ENCODE peak calls at places on chromosomes 3 and 15, in five cellular contexts. M, U, B, O and N are unnamed samples.
A peak's percentile ranks its signal among the peaks of the same experiment; 100 is the strongest.

GRCh38 chr15:70451861-70452653 is 311.3 kb downstream of the UACA start:
- DNase-seq in M (no peak), U (no peak), B (no peak), O (no peak), N (no peak)

GRCh38 chr3:100635273-100635701 is 25.9 kb downstream of the ADGRG7 start:
- DNase-seq in M (no peak), U (no peak), B (no peak), O (no peak), N (no peak)

GRCh38 chr3:170909129-170909903 is 879 bp upstream of the EIF5A2 start:
- DNase-seq in M (no peak), U (no peak), B (peak; percentile 92), O (peak; percentile 4), N (no peak)

GRCh38 chr3:15952543-15953175 is 154.9 kb upstream of the ANKRD28 start:
- DNase-seq in M (no peak), U (no peak), B (no peak), O (no peak), N (no peak)

GRCh38 chr3:139199421-139200010 is 144.3 kb upstream of the MRPS22 start:
- DNase-seq in M (no peak), U (peak; percentile 43), B (peak; percentile 13), O (no peak), N (no peak)

GRCh38 chr15:41557673-41558399 is 1.2 kb upstream of the TYRO3 start:
- DNase-seq in M (peak; percentile 84), U (peak; percentile 75), B (no peak), O (peak; percentile 82), N (peak; percentile 39)

GRCh38 chr3:159266779-159267178 is 464.9 kb downstream of the MFSD1 start:
- DNase-seq in M (no peak), U (peak; percentile 25), B (no peak), O (peak; percentile 29), N (no peak)

GRCh38 chr3:138479355-138479964 is 45.0 kb downstream of the ESYT3 start:
- DNase-seq in M (peak; percentile 69), U (peak; percentile 36), B (no peak), O (peak; percentile 55), N (no peak)

GRCh38 chr3:14989943-14990753 is 42.8 kb downstream of the NR2C2 start:
- DNase-seq in M (no peak), U (no peak), B (no peak), O (peak; percentile 43), N (no peak)

GRCh38 chr15:34993877-34994276 is 5.8 kb upstream of the ZNF770 start:
- DNase-seq in M (peak; percentile 82), U (no peak), B (no peak), O (no peak), N (no peak)

GRCh38 chr3:14289590-14290453 is 111.2 kb downstream of the LSM3 start:
- DNase-seq in M (no peak), U (no peak), B (peak; percentile 81), O (peak; percentile 10), N (no peak)

GRCh38 chr15:46127361-46127874 is 492.6 kb downstream of the SQOR start:
- DNase-seq in M (no peak), U (no peak), B (peak; percentile 10), O (no peak), N (no peak)

GRCh38 chr3:124529826-124530571 is 200.3 kb upstream of the UMPS start:
- DNase-seq in M (no peak), U (no peak), B (no peak), O (peak; percentile 15), N (no peak)

GRCh38 chr3:152290374-152290773 is 21.6 kb downstream of the MBNL1 start:
- DNase-seq in M (no peak), U (no peak), B (no peak), O (no peak), N (no peak)

GRCh38 chr15:59283717-59284336 is 77.2 kb downstream of the LDHAL6B start:
- DNase-seq in M (no peak), U (no peak), B (no peak), O (no peak), N (no peak)

GRCh38 chr3:119676020-119676419 is 1.2 kb downstream of the COX17 start:
- DNase-seq in M (no peak), U (no peak), B (no peak), O (no peak), N (no peak)

DNA sequence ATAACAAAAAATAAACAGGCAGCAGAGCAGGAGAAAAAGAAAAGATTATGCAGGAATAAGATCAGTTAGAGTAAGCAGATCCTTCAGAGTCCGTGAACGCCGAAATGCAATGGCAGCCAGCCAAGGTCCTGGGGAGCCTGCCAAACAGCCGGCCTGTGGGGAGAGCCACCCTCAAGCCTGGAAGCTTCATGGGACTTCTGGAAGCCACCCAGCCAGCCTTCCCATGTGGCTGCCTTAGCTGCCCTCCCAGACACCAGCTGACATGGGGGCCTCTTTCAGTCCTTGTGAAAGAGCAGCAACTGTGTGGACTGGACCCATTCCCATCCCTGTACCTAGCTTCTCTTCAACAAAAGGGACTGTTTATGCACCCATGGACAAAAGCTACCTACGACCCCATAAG is 64.9 kb upstream of the RAD18 start:
- DNase-seq in M (no peak), U (no peak), B (peak; percentile 25), O (peak; percentile 14), N (no peak)
- TF ChIP-seq CTCF in M (no peak), U (no peak), B (no peak), O (no peak), N (no peak)

GRCh38 chr3:129016725-129017530 is 15.8 kb downstream of the EFCC1 start:
- DNase-seq in M (no peak), U (no peak), B (no peak), O (no peak), N (peak; percentile 49)

GRCh38 chr3:129016366-129016724 is 15.2 kb downstream of the EFCC1 start:
- DNase-seq in M (no peak), U (peak; percentile 77), B (no peak), O (peak; percentile 45), N (peak; percentile 59)

GRCh38 chr3:129014148-129014547 is 13.0 kb downstream of the EFCC1 start:
- DNase-seq in M (no peak), U (no peak), B (no peak), O (peak; percentile 15), N (no peak)

GRCh38 chr3:129014793-129015345 is 13.8 kb downstream of the EFCC1 start:
- DNase-seq in M (no peak), U (no peak), B (no peak), O (no peak), N (no peak)

DNA sequence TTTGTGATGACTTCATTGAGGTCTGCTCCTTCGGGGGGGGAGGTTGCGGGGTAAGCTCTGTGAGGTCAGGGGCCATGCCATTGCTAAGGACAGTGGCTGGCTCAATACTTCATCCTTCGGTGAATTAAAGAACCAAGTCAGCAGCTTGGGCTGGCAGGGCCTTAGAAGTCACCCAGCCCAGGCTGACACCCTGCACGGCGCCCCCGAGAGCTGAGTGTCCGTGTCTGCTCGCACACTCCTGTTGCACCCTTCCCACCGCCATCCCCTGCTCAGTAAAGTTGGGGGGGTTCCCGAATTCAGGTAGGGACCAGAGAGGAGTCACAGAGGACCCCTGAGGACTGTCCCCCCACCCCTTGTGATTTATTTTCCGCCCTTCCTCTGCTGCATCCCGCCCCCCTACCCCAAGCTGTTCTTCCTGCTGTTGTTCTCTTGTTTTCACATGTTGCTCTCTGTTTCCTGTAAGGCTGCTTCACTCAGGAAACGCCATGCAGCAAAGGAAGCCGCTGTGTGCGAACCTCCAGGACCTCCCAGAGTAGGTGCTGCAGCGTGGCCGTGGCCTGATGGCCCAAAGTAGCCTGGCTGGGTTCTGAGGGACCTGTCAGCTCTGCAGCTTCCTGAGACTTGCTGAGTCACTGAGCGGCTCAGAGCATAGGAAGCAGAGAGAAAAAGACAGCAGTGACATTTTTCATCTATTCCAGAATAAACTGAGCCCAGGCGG is 14.4 kb downstream of the EFCC1 start:
- DNase-seq in M (no peak), U (peak; percentile 20), B (no peak), O (peak; percentile 97), N (no peak)
- TF ChIP-seq CTCF in M (no peak), U (no peak), B (no peak), O (no peak), N (no peak)

DNA sequence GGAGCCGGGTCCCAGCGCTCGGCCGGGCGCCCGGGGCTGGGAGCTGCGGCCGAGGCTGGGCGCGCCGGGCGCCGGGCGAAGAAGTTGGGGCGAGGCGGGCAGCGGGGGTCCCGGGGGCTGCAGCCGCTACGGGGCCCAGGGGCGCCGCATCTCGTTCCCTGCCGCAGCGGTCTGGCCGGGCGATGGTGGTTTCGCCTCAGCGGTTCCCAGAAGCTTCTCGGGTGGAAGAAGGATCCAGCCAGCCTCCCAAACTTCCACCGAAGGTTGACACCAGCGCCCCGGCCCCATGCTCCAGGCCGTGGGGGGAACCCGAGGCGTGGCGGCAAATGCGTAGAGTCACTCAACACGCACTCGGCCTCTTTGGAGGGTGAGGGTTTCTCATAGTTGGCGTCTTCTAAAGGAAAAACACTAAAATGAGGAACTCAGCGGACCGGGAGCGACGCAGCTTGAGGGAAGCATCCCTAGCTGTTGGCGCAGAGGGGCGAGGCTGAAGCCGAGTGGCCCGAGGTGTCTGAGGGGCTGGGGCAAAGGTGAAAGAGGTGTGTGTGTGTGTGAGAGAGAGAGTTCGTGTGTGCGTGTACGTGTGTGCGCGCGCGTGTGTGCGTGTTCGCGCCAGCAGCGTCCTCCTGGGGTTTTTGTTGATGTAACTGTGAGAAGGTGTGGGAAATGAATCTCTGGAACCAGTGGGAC is 943 bp downstream of the BOC start:
- DNase-seq in M (no peak), U (peak; percentile 25), B (no peak), O (peak; percentile 16), N (no peak)
- TF ChIP-seq CTCF in M (no peak), U (no peak), B (no peak), O (no peak), N (no peak)

GRCh38 chr3:74067296-74067695 is 442.6 kb upstream of the PDZRN3 start:
- DNase-seq in M (no peak), U (no peak), B (peak; percentile 7), O (no peak), N (no peak)

GRCh38 chr3:74066456-74066855 is 441.7 kb upstream of the PDZRN3 start:
- DNase-seq in M (no peak), U (no peak), B (no peak), O (no peak), N (no peak)
- TF ChIP-seq CTCF in M (no peak), U (no peak), B (no peak), O (no peak), N (no peak)

GRCh38 chr15:47188766-47189507 is 528.4 kb upstream of the SEMA6D start:
- DNase-seq in M (no peak), U (no peak), B (no peak), O (no peak), N (no peak)

GRCh38 chr15:47196057-47196456 is 521.2 kb upstream of the SEMA6D start:
- DNase-seq in M (peak; percentile 38), U (peak; percentile 74), B (peak; percentile 64), O (peak; percentile 83), N (no peak)

GRCh38 chr15:47194718-47195117 is 522.6 kb upstream of the SEMA6D start:
- DNase-seq in M (no peak), U (no peak), B (no peak), O (peak; percentile 57), N (no peak)
- TF ChIP-seq CTCF in M (peak; percentile 30), U (no peak), B (peak; percentile 24), O (peak; percentile 28), N (no peak)